ENCODE peak calls at places on chromosomes 11 and 22, in six cellular contexts. One of them, this sample, is unnamed.

GRCh38 chr22:37117092-37117491 is 7.6 kb upstream of the TMPRSS6 start:
- DNase-seq in fibroblast of the aortic adventitia: no peak
- DNase-seq in activated CD4-positive, alpha-beta T cell treated with anti-CD3 and anti-CD28 coated beads, Interleukin-2, amount 10 ng/mL, durations not matched to agents 7 days and 5 days: no peak
- DNase-seq in HS-5: no peak
- DNase-seq in ELF-1: no peak
- DNase-seq in RCC 7860: no peak
- DNase-seq in this sample: no peak

GRCh38 chr11:111696556-111696955 is 69.6 kb downstream of the PPP2R1B start:
- DNase-seq in fibroblast of the aortic adventitia: peak; percentile 35
- DNase-seq in activated CD4-positive, alpha-beta T cell treated with anti-CD3 and anti-CD28 coated beads, Interleukin-2, amount 10 ng/mL, durations not matched to agents 7 days and 5 days: no peak
- DNase-seq in HS-5: peak; percentile 32
- DNase-seq in ELF-1: no peak
- DNase-seq in RCC 7860: no peak
- DNase-seq in this sample: no peak

GRCh38 chr11:33682019-33682418 is 18.6 kb downstream of the C11orf91 start:
- DNase-seq in HS-5: no peak
- DNase-seq in ELF-1: no peak
- DNase-seq in fibroblast of the aortic adventitia: no peak
- DNase-seq in activated CD4-positive, alpha-beta T cell treated with anti-CD3 and anti-CD28 coated beads, Interleukin-2, amount 10 ng/mL, durations not matched to agents 7 days and 5 days: no peak
- DNase-seq in RCC 7860: no peak
- DNase-seq in this sample: no peak

GRCh38 chr11:117597083-117597482 is 199.9 kb downstream of the DSCAML1 start:
- DNase-seq in activated CD4-positive, alpha-beta T cell treated with anti-CD3 and anti-CD28 coated beads, Interleukin-2, amount 10 ng/mL, durations not matched to agents 7 days and 5 days: peak; percentile 71
- DNase-seq in fibroblast of the aortic adventitia: peak; percentile 30
- DNase-seq in RCC 7860: no peak
- DNase-seq in ELF-1: peak; percentile 69
- DNase-seq in HS-5: no peak
- DNase-seq in this sample: no peak

GRCh38 chr22:32780726-32781310 is 20.7 kb upstream of the TIMP3 start:
- DNase-seq in activated CD4-positive, alpha-beta T cell treated with anti-CD3 and anti-CD28 coated beads, Interleukin-2, amount 10 ng/mL, durations not matched to agents 7 days and 5 days: no peak
- DNase-seq in HS-5: no peak
- DNase-seq in ELF-1: no peak
- DNase-seq in RCC 7860: no peak
- DNase-seq in fibroblast of the aortic adventitia: no peak
- DNase-seq in this sample: no peak

GRCh38 chr11:76891285-76891684 is 30.6 kb downstream of the ACER3 start:
- DNase-seq in HS-5: no peak
- DNase-seq in activated CD4-positive, alpha-beta T cell treated with anti-CD3 and anti-CD28 coated beads, Interleukin-2, amount 10 ng/mL, durations not matched to agents 7 days and 5 days: no peak
- DNase-seq in RCC 7860: no peak
- DNase-seq in ELF-1: no peak
- DNase-seq in fibroblast of the aortic adventitia: no peak
- DNase-seq in this sample: no peak

GRCh38 chr11:132674161-132674560 is 858.1 kb downstream of the OPCML start:
- DNase-seq in ELF-1: no peak
- DNase-seq in fibroblast of the aortic adventitia: no peak
- DNase-seq in HS-5: no peak
- DNase-seq in RCC 7860: no peak
- DNase-seq in activated CD4-positive, alpha-beta T cell treated with anti-CD3 and anti-CD28 coated beads, Interleukin-2, amount 10 ng/mL, durations not matched to agents 7 days and 5 days: no peak
- DNase-seq in this sample: no peak

GRCh38 chr11:121452609-121453150 is at the start of gene SORL1-AS1:
- DNase-seq in fibroblast of the aortic adventitia: no peak
- DNase-seq in RCC 7860: no peak
- DNase-seq in ELF-1: no peak
- DNase-seq in activated CD4-positive, alpha-beta T cell treated with anti-CD3 and anti-CD28 coated beads, Interleukin-2, amount 10 ng/mL, durations not matched to agents 7 days and 5 days: peak; percentile 53
- DNase-seq in HS-5: no peak
- DNase-seq in this sample: no peak

GRCh38 chr11:70471254-70471653 is 72.9 kb downstream of the CTTN start:
- DNase-seq in RCC 7860: no peak
- DNase-seq in ELF-1: peak; percentile 84
- DNase-seq in fibroblast of the aortic adventitia: peak; percentile 18
- DNase-seq in HS-5: no peak
- DNase-seq in activated CD4-positive, alpha-beta T cell treated with anti-CD3 and anti-CD28 coated beads, Interleukin-2, amount 10 ng/mL, durations not matched to agents 7 days and 5 days: peak; percentile 13
- DNase-seq in this sample: no peak

GRCh38 chr11:69968407-69969347 is 109.4 kb upstream of the ANO1 start:
- DNase-seq in HS-5: no peak
- DNase-seq in activated CD4-positive, alpha-beta T cell treated with anti-CD3 and anti-CD28 coated beads, Interleukin-2, amount 10 ng/mL, durations not matched to agents 7 days and 5 days: no peak
- DNase-seq in fibroblast of the aortic adventitia: no peak
- DNase-seq in RCC 7860: no peak
- DNase-seq in ELF-1: no peak
- DNase-seq in this sample: no peak

GRCh38 chr11:9315078-9315688 is 790 bp upstream of the TMEM41B start:
- DNase-seq in HS-5: no peak
- DNase-seq in activated CD4-positive, alpha-beta T cell treated with anti-CD3 and anti-CD28 coated beads, Interleukin-2, amount 10 ng/mL, durations not matched to agents 7 days and 5 days: no peak
- DNase-seq in RCC 7860: peak; percentile 21
- DNase-seq in fibroblast of the aortic adventitia: no peak
- DNase-seq in ELF-1: no peak
- DNase-seq in this sample: no peak

GRCh38 chr11:45885274-45885920 is at the start of gene MAPK8IP1:
- DNase-seq in RCC 7860: no peak
- DNase-seq in HS-5: no peak
- DNase-seq in fibroblast of the aortic adventitia: peak; percentile 17
- DNase-seq in activated CD4-positive, alpha-beta T cell treated with anti-CD3 and anti-CD28 coated beads, Interleukin-2, amount 10 ng/mL, durations not matched to agents 7 days and 5 days: peak; percentile 60
- DNase-seq in ELF-1: peak; percentile 83
- DNase-seq in this sample: peak; percentile 38

GRCh38 chr22:35479359-35479758 is 61.3 kb upstream of the RASD2 start:
- DNase-seq in ELF-1: no peak
- DNase-seq in fibroblast of the aortic adventitia: no peak
- DNase-seq in activated CD4-positive, alpha-beta T cell treated with anti-CD3 and anti-CD28 coated beads, Interleukin-2, amount 10 ng/mL, durations not matched to agents 7 days and 5 days: no peak
- DNase-seq in HS-5: no peak
- DNase-seq in RCC 7860: no peak
- DNase-seq in this sample: no peak

GRCh38 chr11:96306933-96307747 is 35.9 kb downstream of the MAML2 start:
- DNase-seq in HS-5: peak; percentile 97
- DNase-seq in RCC 7860: peak; percentile 99
- DNase-seq in fibroblast of the aortic adventitia: peak; percentile 97
- DNase-seq in activated CD4-positive, alpha-beta T cell treated with anti-CD3 and anti-CD28 coated beads, Interleukin-2, amount 10 ng/mL, durations not matched to agents 7 days and 5 days: no peak
- DNase-seq in ELF-1: peak; percentile 45
- DNase-seq in this sample: peak; percentile 94

GRCh38 chr22:33891455-33891854 is 28.8 kb downstream of the LARGE1 start:
- DNase-seq in fibroblast of the aortic adventitia: no peak
- DNase-seq in ELF-1: no peak
- DNase-seq in activated CD4-positive, alpha-beta T cell treated with anti-CD3 and anti-CD28 coated beads, Interleukin-2, amount 10 ng/mL, durations not matched to agents 7 days and 5 days: no peak
- DNase-seq in HS-5: no peak
- DNase-seq in RCC 7860: no peak
- DNase-seq in this sample: no peak

GRCh38 chr11:9206496-9206895 is 58.7 kb downstream of the DENND5A start:
- DNase-seq in HS-5: no peak
- DNase-seq in RCC 7860: no peak
- DNase-seq in activated CD4-positive, alpha-beta T cell treated with anti-CD3 and anti-CD28 coated beads, Interleukin-2, amount 10 ng/mL, durations not matched to agents 7 days and 5 days: no peak
- DNase-seq in fibroblast of the aortic adventitia: peak; percentile 67
- DNase-seq in ELF-1: no peak
- DNase-seq in this sample: no peak

GRCh38 chr11:126135182-126136176 is 72.8 kb upstream of the CDON start:
- DNase-seq in HS-5: no peak
- DNase-seq in RCC 7860: no peak
- DNase-seq in activated CD4-positive, alpha-beta T cell treated with anti-CD3 and anti-CD28 coated beads, Interleukin-2, amount 10 ng/mL, durations not matched to agents 7 days and 5 days: no peak
- DNase-seq in fibroblast of the aortic adventitia: peak; percentile 50
- DNase-seq in ELF-1: no peak
- DNase-seq in this sample: no peak

GRCh38 chr11:126112547-126112946 is 49.9 kb upstream of the CDON start:
- DNase-seq in RCC 7860: no peak
- DNase-seq in HS-5: no peak
- DNase-seq in activated CD4-positive, alpha-beta T cell treated with anti-CD3 and anti-CD28 coated beads, Interleukin-2, amount 10 ng/mL, durations not matched to agents 7 days and 5 days: no peak
- DNase-seq in fibroblast of the aortic adventitia: peak; percentile 88
- DNase-seq in ELF-1: no peak
- DNase-seq in this sample: no peak

GRCh38 chr11:122209619-122210377 is 93.8 kb upstream of the BLID start:
- DNase-seq in fibroblast of the aortic adventitia: peak; percentile 98
- DNase-seq in HS-5: no peak
- DNase-seq in RCC 7860: no peak
- DNase-seq in activated CD4-positive, alpha-beta T cell treated with anti-CD3 and anti-CD28 coated beads, Interleukin-2, amount 10 ng/mL, durations not matched to agents 7 days and 5 days: no peak
- DNase-seq in ELF-1: no peak
- DNase-seq in this sample: no peak

GRCh38 chr22:40525250-40525884 is 111.2 kb downstream of the MRTFA start:
- DNase-seq in HS-5: no peak
- DNase-seq in activated CD4-positive, alpha-beta T cell treated with anti-CD3 and anti-CD28 coated beads, Interleukin-2, amount 10 ng/mL, durations not matched to agents 7 days and 5 days: peak; percentile 76
- DNase-seq in fibroblast of the aortic adventitia: peak; percentile 57
- DNase-seq in ELF-1: peak; percentile 63
- DNase-seq in RCC 7860: no peak
- DNase-seq in this sample: no peak

GRCh38 chr11:116513278-116513823 is 259.4 kb downstream of the BUD13 start:
- DNase-seq in ELF-1: no peak
- DNase-seq in RCC 7860: no peak
- DNase-seq in fibroblast of the aortic adventitia: no peak
- DNase-seq in activated CD4-positive, alpha-beta T cell treated with anti-CD3 and anti-CD28 coated beads, Interleukin-2, amount 10 ng/mL, durations not matched to agents 7 days and 5 days: no peak
- DNase-seq in HS-5: no peak
- DNase-seq in this sample: no peak

GRCh38 chr22:37012262-37012904 is 6.9 kb downstream of the TST start:
- DNase-seq in fibroblast of the aortic adventitia: no peak
- DNase-seq in RCC 7860: no peak
- DNase-seq in activated CD4-positive, alpha-beta T cell treated with anti-CD3 and anti-CD28 coated beads, Interleukin-2, amount 10 ng/mL, durations not matched to agents 7 days and 5 days: no peak
- DNase-seq in HS-5: no peak
- DNase-seq in ELF-1: no peak
- DNase-seq in this sample: no peak

GRCh38 chr11:122851366-122852011 is 13.2 kb downstream of the CRTAM start:
- DNase-seq in activated CD4-positive, alpha-beta T cell treated with anti-CD3 and anti-CD28 coated beads, Interleukin-2, amount 10 ng/mL, durations not matched to agents 7 days and 5 days: peak; percentile 60
- DNase-seq in ELF-1: no peak
- DNase-seq in HS-5: no peak
- DNase-seq in fibroblast of the aortic adventitia: no peak
- DNase-seq in RCC 7860: no peak
- DNase-seq in this sample: peak; percentile 14

GRCh38 chr22:36454916-36455570 is 26.4 kb downstream of the TXN2 start:
- DNase-seq in activated CD4-positive, alpha-beta T cell treated with anti-CD3 and anti-CD28 coated beads, Interleukin-2, amount 10 ng/mL, durations not matched to agents 7 days and 5 days: peak; percentile 96
- DNase-seq in HS-5: no peak
- DNase-seq in RCC 7860: no peak
- DNase-seq in ELF-1: peak; percentile 98
- DNase-seq in fibroblast of the aortic adventitia: peak; percentile 72
- DNase-seq in this sample: peak; percentile 87

GRCh38 chr22:24429411-24430365 is 2.3 kb downstream of the ADORA2A start:
- DNase-seq in HS-5: no peak
- DNase-seq in ELF-1: peak; percentile 78
- DNase-seq in RCC 7860: no peak
- DNase-seq in activated CD4-positive, alpha-beta T cell treated with anti-CD3 and anti-CD28 coated beads, Interleukin-2, amount 10 ng/mL, durations not matched to agents 7 days and 5 days: peak; percentile 75
- DNase-seq in fibroblast of the aortic adventitia: peak; percentile 39
- DNase-seq in this sample: no peak

GRCh38 chr22:18962308-18962635 is 26.2 kb upstream of the PRODH start:
- DNase-seq in ELF-1: no peak
- DNase-seq in RCC 7860: no peak
- DNase-seq in activated CD4-positive, alpha-beta T cell treated with anti-CD3 and anti-CD28 coated beads, Interleukin-2, amount 10 ng/mL, durations not matched to agents 7 days and 5 days: no peak
- DNase-seq in HS-5: no peak
- DNase-seq in fibroblast of the aortic adventitia: no peak
- DNase-seq in this sample: no peak

This sample was measured in Caki2.